ENCODE peak calls at places on chromosome 4, in four cellular contexts. One of them, this sample, is unnamed.

GRCh38 chr4:165096776-165097175 is 15.9 kb downstream of the TMEM192 start:
- DNase-seq in tibial artery: no peak
- DNase-seq in fibroblast of lung: peak; percentile 23
- DNase-seq in H7: peak; percentile 65
- DNase-seq in this sample: no peak

GRCh38 chr4:47510506-47511143 is 25.6 kb downstream of the ATP10D start:
- DNase-seq in tibial artery: no peak
- DNase-seq in fibroblast of lung: peak; percentile 33
- DNase-seq in H7: no peak
- DNase-seq in this sample: no peak

GRCh38 chr4:74640111-74640903 is 154.0 kb downstream of the BTC start:
- DNase-seq in tibial artery: no peak
- DNase-seq in fibroblast of lung: peak; percentile 91
- DNase-seq in H7: no peak
- DNase-seq in this sample: no peak

GRCh38 chr4:32022071-32022470 is 1301.9 kb downstream of the PCDH7 start:
- DNase-seq in tibial artery: no peak
- DNase-seq in fibroblast of lung: peak; percentile 59
- DNase-seq in H7: no peak
- DNase-seq in this sample: no peak

GRCh38 chr4:10765386-10765785 is 80.8 kb upstream of the CLNK start:
- DNase-seq in tibial artery: no peak
- DNase-seq in fibroblast of lung: no peak
- DNase-seq in H7: no peak
- DNase-seq in this sample: no peak

GRCh38 chr4:2417765-2418651 is at the start of gene ZFYVE28:
- DNase-seq in tibial artery: no peak
- DNase-seq in fibroblast of lung: no peak
- DNase-seq in H7: peak; percentile 82
- DNase-seq in this sample: no peak

GRCh38 chr4:83328486-83328885 is 6.2 kb downstream of the HPSE start:
- DNase-seq in tibial artery: no peak
- DNase-seq in fibroblast of lung: no peak
- DNase-seq in H7: peak; percentile 64
- DNase-seq in this sample: no peak

GRCh38 chr4:168736831-168737230 is 240.0 kb downstream of the PALLD start:
- DNase-seq in tibial artery: no peak
- DNase-seq in fibroblast of lung: no peak
- DNase-seq in H7: no peak
- DNase-seq in this sample: no peak

GRCh38 chr4:172982151-172982590 is 186.4 kb upstream of the GALNT7 start:
- DNase-seq in tibial artery: peak; percentile 87
- DNase-seq in fibroblast of lung: peak; percentile 83
- DNase-seq in H7: no peak
- DNase-seq in this sample: peak; percentile 36

GRCh38 chr4:6668391-6668790 is 25.3 kb upstream of the S100P start:
- DNase-seq in tibial artery: no peak
- DNase-seq in fibroblast of lung: peak; percentile 94
- DNase-seq in H7: no peak
- DNase-seq in this sample: no peak

GRCh38 chr4:142886566-142886965 is 40.5 kb upstream of the INPP4B start:
- DNase-seq in tibial artery: no peak
- DNase-seq in fibroblast of lung: no peak
- DNase-seq in H7: no peak
- DNase-seq in this sample: no peak

GRCh38 chr4:2354760-2355159 is 63.7 kb downstream of the ZFYVE28 start:
- DNase-seq in tibial artery: peak; percentile 40
- DNase-seq in fibroblast of lung: no peak
- DNase-seq in H7: no peak
- DNase-seq in this sample: peak; percentile 41

GRCh38 chr4:179467890-179468289 is 2025.7 kb upstream of the AGA start:
- DNase-seq in tibial artery: no peak
- DNase-seq in fibroblast of lung: no peak
- DNase-seq in H7: no peak
- DNase-seq in this sample: no peak

GRCh38 chr4:183912585-183912984 is 7.5 kb downstream of the STOX2 start:
- DNase-seq in tibial artery: no peak
- DNase-seq in fibroblast of lung: peak; percentile 69
- DNase-seq in H7: no peak
- DNase-seq in this sample: no peak

GRCh38 chr4:174066806-174067205 is 216.7 kb downstream of the FBXO8 start:
- DNase-seq in tibial artery: no peak
- DNase-seq in fibroblast of lung: no peak
- DNase-seq in H7: no peak
- DNase-seq in this sample: no peak

GRCh38 chr4:150867148-150867547 is 147.9 kb downstream of the LRBA start:
- DNase-seq in tibial artery: no peak
- DNase-seq in fibroblast of lung: peak; percentile 62
- DNase-seq in H7: peak; percentile 18
- DNase-seq in this sample: no peak

GRCh38 chr4:164221631-164222030 is 532.3 kb upstream of the SMIM31 start:
- DNase-seq in tibial artery: no peak
- DNase-seq in fibroblast of lung: peak; percentile 44
- DNase-seq in H7: no peak
- DNase-seq in this sample: no peak

GRCh38 chr4:67020079-67020807 is 525.1 kb downstream of the CENPC start:
- DNase-seq in tibial artery: no peak
- DNase-seq in fibroblast of lung: peak; percentile 55
- DNase-seq in H7: no peak
- DNase-seq in this sample: no peak

GRCh38 chr4:166202991-166203390 is 330.0 kb downstream of the TLL1 start:
- DNase-seq in tibial artery: no peak
- DNase-seq in fibroblast of lung: no peak
- DNase-seq in H7: no peak
- DNase-seq in this sample: no peak

GRCh38 chr4:8526363-8526855 is 53.8 kb upstream of the GPR78 start:
- DNase-seq in tibial artery: no peak
- DNase-seq in fibroblast of lung: no peak
- DNase-seq in H7: no peak
- DNase-seq in this sample: no peak

GRCh38 chr4:6128221-6128871 is 72.0 kb downstream of the JAKMIP1 start:
- DNase-seq in tibial artery: no peak
- DNase-seq in fibroblast of lung: no peak
- DNase-seq in H7: no peak
- DNase-seq in this sample: no peak

GRCh38 chr4:52100062-52100461 is 49.0 kb downstream of the SPATA18 start:
- DNase-seq in tibial artery: no peak
- DNase-seq in fibroblast of lung: peak; percentile 88
- DNase-seq in H7: no peak
- DNase-seq in this sample: no peak

GRCh38 chr4:171142639-171143038 is 670.6 kb upstream of the GALNTL6 start:
- DNase-seq in tibial artery: no peak
- DNase-seq in fibroblast of lung: no peak
- DNase-seq in H7: no peak
- DNase-seq in this sample: no peak

GRCh38 chr4:40843696-40844095 is 93.9 kb downstream of the NSUN7 start:
- DNase-seq in tibial artery: peak; percentile 25
- DNase-seq in fibroblast of lung: no peak
- DNase-seq in H7: no peak
- DNase-seq in this sample: no peak

GRCh38 chr4:86891785-86892638 is at the start of gene C4orf36:
- DNase-seq in tibial artery: peak; percentile 72
- DNase-seq in fibroblast of lung: peak; percentile 48
- DNase-seq in H7: peak; percentile 90
- DNase-seq in this sample: peak; percentile 73

GRCh38 chr4:157104541-157104940 is 28.6 kb downstream of the GLRB start:
- DNase-seq in tibial artery: no peak
- DNase-seq in fibroblast of lung: no peak
- DNase-seq in H7: no peak
- DNase-seq in this sample: no peak

GRCh38 chr4:5636766-5637670 is 71.3 kb downstream of the EVC2 start:
- DNase-seq in tibial artery: no peak
- DNase-seq in fibroblast of lung: peak; percentile 5
- DNase-seq in H7: no peak
- DNase-seq in this sample: no peak

GRCh38 chr4:910366-911091 is 21.6 kb downstream of the GAK start:
- DNase-seq in tibial artery: no peak
- DNase-seq in fibroblast of lung: no peak
- DNase-seq in H7: peak; percentile 47
- DNase-seq in this sample: no peak

GRCh38 chr4:152516156-152516555 is 19.7 kb downstream of the FBXW7 start:
- DNase-seq in tibial artery: no peak
- DNase-seq in fibroblast of lung: peak; percentile 51
- DNase-seq in H7: no peak
- DNase-seq in this sample: no peak

GRCh38 chr4:152460488-152460887 is 75.4 kb downstream of the FBXW7 start:
- DNase-seq in tibial artery: no peak
- DNase-seq in fibroblast of lung: peak; percentile 55
- DNase-seq in H7: no peak
- DNase-seq in this sample: no peak

GRCh38 chr4:98794565-98795205 is 134.2 kb downstream of the EIF4E start:
- DNase-seq in tibial artery: no peak
- DNase-seq in fibroblast of lung: peak; percentile 81
- DNase-seq in H7: no peak
- DNase-seq in this sample: no peak

GRCh38 chr4:6360385-6360784 is 90.7 kb downstream of the WFS1 start:
- DNase-seq in tibial artery: no peak
- DNase-seq in fibroblast of lung: peak; percentile 6
- DNase-seq in H7: peak; percentile 84
- DNase-seq in this sample: no peak

GRCh38 chr4:77040856-77041576 is 34.8 kb downstream of the CCNI start:
- DNase-seq in tibial artery: no peak
- DNase-seq in fibroblast of lung: peak; percentile 44
- DNase-seq in H7: no peak
- DNase-seq in this sample: no peak

GRCh38 chr4:157220026-157220881 is at the start of gene GRIA2:
- DNase-seq in tibial artery: peak; percentile 72
- DNase-seq in fibroblast of lung: peak; percentile 67
- DNase-seq in H7: peak; percentile 87
- DNase-seq in this sample: no peak

GRCh38 chr4:113442821-113443220 is 318.7 kb downstream of the CAMK2D start:
- DNase-seq in tibial artery: no peak
- DNase-seq in fibroblast of lung: peak; percentile 62
- DNase-seq in H7: no peak
- DNase-seq in this sample: no peak

GRCh38 chr4:1505511-1506451 is 99.5 kb upstream of the NKX1-1 start:
- DNase-seq in tibial artery: peak; percentile 40
- DNase-seq in fibroblast of lung: no peak
- DNase-seq in H7: peak; percentile 56
- DNase-seq in this sample: peak; percentile 45

GRCh38 chr4:183607894-183608293 is 51.1 kb downstream of the RWDD4 start:
- DNase-seq in tibial artery: no peak
- DNase-seq in fibroblast of lung: no peak
- DNase-seq in H7: no peak
- DNase-seq in this sample: no peak

GRCh38 chr4:22235798-22236197 is 280.1 kb downstream of the ADGRA3 start:
- DNase-seq in tibial artery: no peak
- DNase-seq in fibroblast of lung: no peak
- DNase-seq in H7: no peak
- DNase-seq in this sample: no peak

GRCh38 chr4:22238742-22239141 is 277.1 kb downstream of the ADGRA3 start:
- DNase-seq in tibial artery: no peak
- DNase-seq in fibroblast of lung: no peak
- DNase-seq in H7: peak; percentile 15
- DNase-seq in this sample: no peak

GRCh38 chr4:22237155-22237751 is 278.6 kb downstream of the ADGRA3 start:
- DNase-seq in tibial artery: no peak
- DNase-seq in fibroblast of lung: no peak
- DNase-seq in H7: peak; percentile 48
- DNase-seq in this sample: no peak

GRCh38 chr4:22240814-22241213 is 275.1 kb downstream of the ADGRA3 start:
- DNase-seq in tibial artery: no peak
- DNase-seq in fibroblast of lung: no peak
- DNase-seq in H7: no peak
- DNase-seq in this sample: no peak

GRCh38 chr4:22237846-22238513 is 277.9 kb downstream of the ADGRA3 start:
- DNase-seq in tibial artery: no peak
- DNase-seq in fibroblast of lung: peak; percentile 7
- DNase-seq in H7: peak; percentile 7
- DNase-seq in this sample: no peak
- H3K4me3 ChIP-seq in tibial artery: no peak overlapping the region
- H3K4me3 ChIP-seq in fibroblast of lung: no peak overlapping the region
- H3K4me3 ChIP-seq in H7: no peak overlapping the region
- H3K4me3 ChIP-seq in this sample: no peak overlapping the region

DNA sequence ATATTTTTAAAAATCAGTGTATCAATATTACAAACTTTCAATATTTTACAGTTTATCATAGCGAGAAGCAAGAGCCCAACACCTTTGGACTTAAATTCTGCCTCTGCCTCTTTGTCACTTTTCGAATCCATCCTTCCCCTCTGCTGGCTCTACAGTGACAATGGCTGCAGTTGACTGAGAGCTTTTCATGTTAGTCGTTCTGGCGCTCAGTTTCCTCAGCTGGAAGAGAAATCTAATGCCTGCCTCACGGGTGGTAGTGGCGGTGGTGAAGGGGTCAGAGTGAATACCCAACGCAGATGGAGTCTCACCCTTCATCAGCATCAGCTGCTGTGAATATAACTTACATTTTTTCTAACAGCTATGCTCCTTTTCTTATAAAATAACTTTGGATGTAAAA is 144.8 kb downstream of the NWD2 start:
- DNase-seq in tibial artery: no peak
- DNase-seq in fibroblast of lung: no peak
- DNase-seq in H7: no peak
- DNase-seq in this sample: no peak
- H3K4me3 ChIP-seq in tibial artery: no peak overlapping the region
- H3K4me3 ChIP-seq in fibroblast of lung: no peak overlapping the region
- H3K4me3 ChIP-seq in H7: no peak overlapping the region
- H3K4me3 ChIP-seq in this sample: no peak overlapping the region

DNA sequence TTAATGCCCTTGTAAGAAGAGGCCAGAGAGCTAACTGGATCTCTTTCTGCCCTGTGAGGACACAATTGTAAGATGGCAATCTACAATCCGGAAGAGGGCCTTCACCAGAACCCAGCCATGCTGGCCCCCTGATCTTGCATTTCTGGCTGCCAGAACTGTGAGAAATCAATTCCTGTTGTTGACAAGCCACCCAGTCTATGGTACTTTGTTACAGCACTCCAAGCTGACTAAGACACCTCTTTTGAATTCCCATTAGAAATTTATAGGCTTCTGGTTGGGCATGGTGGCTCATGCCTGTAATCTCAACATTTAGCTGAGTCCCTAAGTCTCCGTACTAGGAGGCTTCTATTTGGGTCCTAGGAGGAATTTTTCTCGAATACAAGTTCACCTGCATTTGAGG is 48.8 kb upstream of the RELL1 start:
- DNase-seq in tibial artery: no peak
- DNase-seq in fibroblast of lung: no peak
- DNase-seq in H7: no peak
- DNase-seq in this sample: no peak
- H3K4me3 ChIP-seq in tibial artery: no peak overlapping the region
- H3K4me3 ChIP-seq in fibroblast of lung: no peak overlapping the region
- H3K4me3 ChIP-seq in H7: no peak overlapping the region
- H3K4me3 ChIP-seq in this sample: no peak overlapping the region

GRCh38 chr4:81032174-81032551 is 1.7 kb downstream of the BMP3 start:
- DNase-seq in tibial artery: no peak
- DNase-seq in fibroblast of lung: no peak
- DNase-seq in H7: peak; percentile 30
- DNase-seq in this sample: no peak

GRCh38 chr4:81032805-81033684 is 2.5 kb downstream of the BMP3 start:
- DNase-seq in tibial artery: no peak
- DNase-seq in fibroblast of lung: no peak
- DNase-seq in H7: peak; percentile 4
- DNase-seq in this sample: no peak

GRCh38 chr4:81030617-81031388 is at the start of gene BMP3:
- DNase-seq in tibial artery: no peak
- DNase-seq in fibroblast of lung: peak; percentile 35
- DNase-seq in H7: peak; percentile 66
- DNase-seq in this sample: no peak

GRCh38 chr4:81031389-81032173 is 1.1 kb downstream of the BMP3 start:
- DNase-seq in tibial artery: no peak
- DNase-seq in fibroblast of lung: no peak
- DNase-seq in H7: peak; percentile 68
- DNase-seq in this sample: no peak

GRCh38 chr4:81030061-81030616 is 369 bp upstream of the BMP3 start:
- DNase-seq in tibial artery: no peak
- DNase-seq in fibroblast of lung: no peak
- DNase-seq in H7: peak; percentile 77
- DNase-seq in this sample: no peak
- H3K4me3 ChIP-seq in tibial artery: peak overlapping the region; percentile 19
- H3K4me3 ChIP-seq in fibroblast of lung: no peak overlapping the region
- H3K4me3 ChIP-seq in H7: peak overlapping the region; percentile 51
- H3K4me3 ChIP-seq in this sample: peak overlapping the region; percentile 45